ENCODE peak calls at places on chromosomes 2 and 18, in five cellular contexts. V is NT2/D1, S is H1, A is GM12878, R is HepG2. N is an unnamed sample.
A peak's percentile ranks its signal among the peaks of the same experiment; 100 is the strongest.

GRCh38 chr2:133777607-133778006 is 209.3 kb upstream of the NCKAP5 start:
- DNase-seq in V (no peak), S (no peak), A (no peak), R (no peak), N (peak; percentile 19)

GRCh38 chr2:48699377-48699951 is 56.1 kb downstream of the LHCGR start:
- DNase-seq in V (no peak), S (no peak), A (no peak), R (no peak), N (no peak)

GRCh38 chr2:43027496-43027895 is 198.9 kb downstream of the ZFP36L2 start:
- DNase-seq in V (no peak), S (no peak), A (no peak), R (no peak), N (no peak)

GRCh38 chr2:3741372-3741771 is 38.0 kb downstream of the DCDC2C start:
- DNase-seq in V (no peak), S (no peak), A (no peak), R (no peak), N (no peak)

GRCh38 chr2:50207881-50208280 is 824.1 kb downstream of the NRXN1 start:
- DNase-seq in V (no peak), S (no peak), A (no peak), R (no peak), N (no peak)

GRCh38 chr2:105919191-105919811 is 174.6 kb downstream of the NCK2 start:
- DNase-seq in V (no peak), S (no peak), A (no peak), R (peak; percentile 99), N (no peak)

GRCh38 chr2:181536730-181537129 is 79.5 kb downstream of the ITGA4 start:
- DNase-seq in V (no peak), S (no peak), A (no peak), R (no peak), N (no peak)

GRCh38 chr2:162092656-162093556 is 18.9 kb upstream of the DPP4 start:
- DNase-seq in V (no peak), S (no peak), A (no peak), R (no peak), N (no peak)

GRCh38 chr2:128734521-128735295 is 416.0 kb upstream of the HS6ST1 start:
- DNase-seq in V (no peak), S (peak; percentile 67), A (no peak), R (no peak), N (no peak)

GRCh38 chr2:238239872-238240760 is at the start of gene HES6:
- DNase-seq in V (peak; percentile 90), S (peak; percentile 91), A (no peak), R (peak; percentile 82), N (peak; percentile 86)

GRCh38 chr2:136006658-136007057 is 21.2 kb upstream of the DARS1 start:
- DNase-seq in V (no peak), S (no peak), A (no peak), R (no peak), N (no peak)

GRCh38 chr18:22265838-22266237 is 96.4 kb downstream of the GATA6 start:
- DNase-seq in V (no peak), S (no peak), A (no peak), R (no peak), N (no peak)

GRCh38 chr2:238517209-238517608 is 90.5 kb downstream of the ASB1 start:
- DNase-seq in V (no peak), S (no peak), A (no peak), R (no peak), N (no peak)

GRCh38 chr2:21123473-21124393 is at the start of gene TDRD15:
- DNase-seq in V (no peak), S (no peak), A (no peak), R (no peak), N (no peak)

GRCh38 chr2:225400060-225400511 is 576 bp downstream of the NYAP2 start:
- DNase-seq in V (peak; percentile 48), S (peak; percentile 65), A (no peak), R (peak; percentile 9), N (peak; percentile 11)

GRCh38 chr2:119683717-119684443 is 4.9 kb downstream of the TMEM177 start:
- DNase-seq in V (no peak), S (no peak), A (no peak), R (no peak), N (no peak)

GRCh38 chr2:238379096-238379810 is 47.5 kb upstream of the ASB1 start:
- DNase-seq in V (no peak), S (no peak), A (no peak), R (no peak), N (no peak)

GRCh38 chr18:48418409-48419267 is 9.5 kb upstream of the ZBTB7C start:
- DNase-seq in V (no peak), S (no peak), A (no peak), R (no peak), N (no peak)

GRCh38 chr18:36012891-36013290 is 40.4 kb downstream of the RMP24 start:
- DNase-seq in V (no peak), S (no peak), A (no peak), R (no peak), N (no peak)

GRCh38 chr2:150686391-150686790 is 198.9 kb upstream of the RND3 start:
- DNase-seq in V (no peak), S (no peak), A (no peak), R (no peak), N (no peak)

GRCh38 chr2:108564510-108564909 is 30.2 kb downstream of the LIMS1 start:
- DNase-seq in V (no peak), S (no peak), A (no peak), R (no peak), N (no peak)

GRCh38 chr18:23612434-23613090 is 26.3 kb upstream of the NPC1 start:
- DNase-seq in V (no peak), S (no peak), A (peak; percentile 38), R (no peak), N (no peak)

GRCh38 chr18:29840101-29840500 is 1202.4 kb downstream of the DSC3 start:
- DNase-seq in V (no peak), S (no peak), A (no peak), R (no peak), N (no peak)

GRCh38 chr2:12202702-12203101 is 456.3 kb downstream of the LPIN1 start:
- DNase-seq in V (no peak), S (no peak), A (no peak), R (no peak), N (no peak)

GRCh38 chr2:240850026-240850425 is 18.6 kb upstream of the AGXT start:
- DNase-seq in V (no peak), S (no peak), A (no peak), R (no peak), N (no peak)

GRCh38 chr18:69689081-69689759 is 258.5 kb downstream of the CD226 start:
- DNase-seq in V (no peak), S (no peak), A (no peak), R (no peak), N (no peak)

GRCh38 chr2:162795312-162795711 is 43.3 kb downstream of the KCNH7 start:
- DNase-seq in V (peak; percentile 8), S (no peak), A (no peak), R (peak; percentile 27), N (no peak)

GRCh38 chr2:20584045-20584636 is 66.8 kb downstream of the HS1BP3 start:
- DNase-seq in V (no peak), S (no peak), A (no peak), R (no peak), N (no peak)

GRCh38 chr2:158818511-158818910 is 23.4 kb downstream of the DAPL1 start:
- DNase-seq in V (no peak), S (no peak), A (no peak), R (no peak), N (no peak)

GRCh38 chr2:165401285-165401852 is 68.1 kb upstream of the CSRNP3 start:
- DNase-seq in V (peak; percentile 74), S (no peak), A (peak; percentile 9), R (peak; percentile 67), N (peak; percentile 37)

GRCh38 chr2:117411983-117412382 is 402.5 kb upstream of the DDX18 start:
- DNase-seq in V (no peak), S (no peak), A (no peak), R (peak; percentile 4), N (no peak)

GRCh38 chr2:19540739-19541503 is 182.5 kb upstream of the OSR1 start:
- DNase-seq in V (no peak), S (no peak), A (no peak), R (no peak), N (no peak)

GRCh38 chr2:25980951-25981350 is 1.3 kb downstream of the KIF3C start:
- DNase-seq in V (no peak), S (no peak), A (no peak), R (no peak), N (no peak)

GRCh38 chr2:96546321-96546720 is 9.8 kb downstream of the ARID5A start:
- DNase-seq in V (no peak), S (no peak), A (no peak), R (no peak), N (no peak)
- TF ChIP-seq SUZ12 in V (no peak), S (no peak), A (no peak), R (no peak), N (no peak)

GRCh38 chr2:218829868-218830451 is 1.6 kb downstream of the PRKAG3 start:
- DNase-seq in V (no peak), S (no peak), A (no peak), R (no peak), N (no peak)
- TF ChIP-seq SUZ12 in V (no peak), S (no peak), A (no peak), R (no peak), N (no peak)

DNA sequence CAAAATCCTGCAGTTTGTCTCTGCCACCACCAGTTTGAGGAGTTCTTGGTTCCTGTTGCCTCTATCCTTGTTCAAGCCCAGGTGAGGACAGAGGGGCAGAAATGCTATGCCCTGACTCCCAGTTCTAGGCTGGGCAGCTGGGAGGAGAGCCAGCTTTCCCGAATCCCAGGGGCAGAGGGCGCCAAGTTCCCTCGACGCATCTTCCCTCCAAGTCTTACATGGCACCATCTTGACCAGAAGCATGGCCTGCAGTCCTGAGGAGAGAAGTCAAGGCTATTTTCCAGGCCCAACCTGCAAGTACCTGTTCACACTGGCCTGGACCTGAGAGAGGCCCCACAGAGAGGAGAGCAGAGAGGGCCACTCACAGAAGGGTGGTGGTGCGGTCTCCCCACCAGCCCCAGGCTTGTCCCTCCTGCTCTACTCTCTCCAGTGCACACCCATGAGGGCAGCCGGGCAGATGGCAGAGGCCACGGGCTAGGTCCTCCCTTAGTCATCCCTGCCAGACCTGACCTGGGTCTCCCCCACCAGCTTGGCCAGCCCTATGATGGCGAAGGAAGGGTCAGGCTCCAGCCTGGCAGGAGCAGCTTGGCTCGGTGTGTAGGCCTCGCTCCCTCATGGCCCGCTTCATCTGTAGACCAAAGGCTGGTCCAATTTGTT is 115.7 kb upstream of the MSTN start:
- DNase-seq in V (no peak), S (no peak), A (no peak), R (no peak), N (no peak)
- TF ChIP-seq SUZ12 in V (no peak), S (no peak), A (no peak), R (no peak), N (no peak)

DNA sequence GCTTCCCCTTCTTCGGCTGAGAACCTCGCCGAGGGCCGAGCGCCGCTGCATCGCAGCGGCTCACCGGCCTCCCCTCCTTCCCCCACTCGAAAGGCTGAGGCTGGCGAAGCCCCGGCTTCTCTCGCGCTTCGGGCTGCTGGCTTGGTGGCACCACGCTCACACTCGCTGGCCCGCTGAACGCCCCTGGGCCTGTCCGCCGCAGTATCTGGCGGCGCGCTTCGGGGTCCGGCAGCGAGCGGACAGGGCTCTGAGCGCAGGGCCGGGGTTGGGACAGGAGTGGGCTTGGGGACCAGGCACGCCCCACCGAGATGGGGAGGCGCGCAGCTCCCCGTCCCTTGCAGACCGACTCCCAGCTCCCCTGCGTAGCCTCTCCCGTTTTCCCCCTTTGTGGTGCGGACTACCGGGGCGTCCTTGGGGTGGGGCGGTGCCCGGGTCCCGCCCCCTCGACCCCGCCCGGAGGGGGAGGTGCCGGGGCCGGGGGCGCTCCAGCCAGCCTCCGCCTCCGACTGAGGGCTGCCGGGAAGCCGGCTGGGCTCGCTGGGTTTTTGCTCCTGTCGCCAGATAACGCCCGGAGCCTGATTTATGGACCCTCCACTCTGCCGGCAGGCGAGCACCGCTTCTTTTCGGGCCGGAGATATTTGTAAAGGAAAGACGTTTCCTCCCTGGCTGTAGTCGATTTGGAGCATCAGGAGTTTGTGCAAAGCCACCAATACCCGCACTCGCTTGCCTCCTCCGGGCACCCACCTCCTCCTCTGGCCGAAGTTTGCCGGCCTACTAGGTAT is 3.8 kb downstream of the GBX2 start:
- DNase-seq in V (no peak), S (peak; percentile 81), A (no peak), R (no peak), N (no peak)
- TF ChIP-seq SUZ12 in V (no peak), S (peak; percentile 60), A (no peak), R (no peak), N (no peak)

N was measured in HEK293T.